ENCODE peak calls at places on chromosomes 3 and 15, in six cellular contexts. P is HCT116, K is GM12864, C is choroid plexus epithelial cell, M is ovary, O is GM12865. N is an unnamed sample.

GRCh38 chr3:58639001-58639400 is 27.6 kb downstream of the FAM3D start:
- DNase-seq in M (no peak), P (no peak), O (no peak), C (no peak), K (no peak), N (peak; percentile 36)

GRCh38 chr15:47570044-47570443 is 147.3 kb upstream of the SEMA6D start:
- DNase-seq in K (no peak), M (no peak), C (no peak), P (no peak), O (no peak), N (no peak)

GRCh38 chr3:190083631-190084030 is 37.1 kb downstream of the P3H2 start:
- DNase-seq in P (no peak), K (no peak), O (no peak), M (no peak), C (peak; percentile 43), N (peak; percentile 65)

GRCh38 chr3:43733459-43734384 is 43.0 kb downstream of the ABHD5 start:
- DNase-seq in M (no peak), K (no peak), O (no peak), P (no peak), C (peak; percentile 34), N (peak; percentile 78)

GRCh38 chr3:193710286-193711164 is 117.5 kb downstream of the OPA1 start:
- DNase-seq in M (no peak), K (no peak), C (no peak), O (no peak), P (no peak), N (no peak)

GRCh38 chr3:45486136-45486535 is 97.8 kb downstream of the LARS2 start:
- DNase-seq in O (no peak), K (no peak), C (peak; percentile 67), P (no peak), M (no peak), N (peak; percentile 81)

GRCh38 chr3:71030748-71031147 is 552.8 kb downstream of the FOXP1 start:
- DNase-seq in M (no peak), O (no peak), K (no peak), P (no peak), C (no peak), N (no peak)

GRCh38 chr15:74265046-74265639 is 29.0 kb downstream of the CCDC33 start:
- DNase-seq in P (no peak), C (peak; percentile 38), O (peak; percentile 26), M (no peak), K (no peak), N (peak; percentile 39)

GRCh38 chr15:101288905-101289513 is 6.0 kb downstream of the SNRPA1 start:
- DNase-seq in P (peak; percentile 42), O (peak; percentile 57), C (peak; percentile 73), K (no peak), M (no peak), N (peak; percentile 71)

GRCh38 chr15:33277689-33278088 is 33.1 kb upstream of the RYR3 start:
- DNase-seq in K (no peak), M (no peak), P (no peak), C (no peak), O (no peak), N (no peak)

GRCh38 chr15:63190993-63191392 is 1.6 kb downstream of the RAB8B start:
- DNase-seq in C (no peak), P (no peak), M (no peak), K (no peak), O (no peak), N (no peak)
- H3K4me3 ChIP-seq in C (peak overlapping the region; percentile 90), P (no peak overlapping the region), M (peak overlapping the region; percentile 91), K (peak overlapping the region; percentile 96), O (peak overlapping the region; percentile 87), N (peak overlapping the region; percentile 89)

DNA sequence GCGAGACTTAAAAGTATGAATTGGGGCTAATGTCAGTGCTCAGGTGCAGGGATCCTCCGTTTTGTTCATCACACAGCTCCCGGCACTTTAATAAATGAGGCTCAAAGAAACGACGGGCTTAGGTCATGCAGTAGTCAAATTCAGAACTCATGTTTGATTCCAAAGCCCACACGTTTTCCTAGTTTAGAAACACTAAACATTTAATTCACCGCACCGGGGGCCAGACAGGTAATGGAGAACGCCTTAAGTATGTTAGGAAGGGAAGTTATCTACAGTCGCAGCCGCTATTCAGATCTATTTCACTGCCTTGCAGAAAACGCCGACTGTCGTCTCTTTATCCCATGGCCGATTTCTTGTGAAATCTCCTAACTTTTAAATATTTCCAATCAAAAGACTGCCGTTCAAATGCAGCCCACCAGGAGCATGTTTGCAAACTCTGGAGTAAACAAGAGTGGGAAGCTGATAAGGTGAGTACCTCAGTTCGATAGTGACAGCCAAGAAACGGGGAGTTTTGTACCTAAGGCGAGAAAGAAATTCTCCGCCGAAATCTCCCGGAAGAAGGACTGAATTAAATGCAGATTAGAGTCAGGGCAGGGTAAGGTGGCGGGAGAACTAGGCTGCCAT is 569 bp downstream of the HIGD2B start:
- DNase-seq in P (no peak), K (no peak), O (no peak), M (no peak), C (no peak), N (no peak)
- TF ChIP-seq CTCF in P (peak; percentile 2), K (no peak), O (no peak), M (no peak), C (peak; percentile 8), N (no peak)

GRCh38 chr3:13016083-13016725 is 57.0 kb downstream of the IQSEC1 start:
- DNase-seq in P (no peak), O (peak; percentile 91), C (no peak), K (peak; percentile 75), M (no peak), N (no peak)
- H3K4me3 ChIP-seq in P (no peak overlapping the region), O (peak overlapping the region; percentile 56), C (no peak overlapping the region), K (peak overlapping the region; percentile 54), M (no peak overlapping the region), N (no peak overlapping the region)

GRCh38 chr3:176663819-176664218 is 533.5 kb downstream of the TBL1XR1 start:
- DNase-seq in K (no peak), C (peak; percentile 89), M (no peak), P (peak; percentile 33), O (peak; percentile 4), N (peak; percentile 86)
- TF ChIP-seq CTCF in K (no peak), C (peak; percentile 50), M (no peak), P (peak; percentile 26), O (no peak), N (peak; percentile 29)